ENCODE peak calls at places on chromosome 3, in eight cellular contexts. Q, O, V, F, M, G, L and K are unnamed samples.

GRCh38 chr3:126057547-126057819 is 26.4 kb downstream of the SLC41A3 start:
- DNase-seq in Q (no peak), O (no peak), G (no peak), F (no peak), L (no peak), M (no peak), V (no peak), K (no peak)

GRCh38 chr3:30680789-30681188 is 74.4 kb downstream of the TGFBR2 start:
- DNase-seq in L (no peak), M (no peak), V (peak), G (peak), F (no peak), O (no peak), Q (peak), K (peak)

GRCh38 chr3:354433-354832 is 157.9 kb downstream of the CHL1 start:
- DNase-seq in G (peak), F (no peak), O (peak), V (no peak), M (peak), L (peak), Q (no peak), K (peak)

GRCh38 chr3:159987291-159987711 is 1.3 kb upstream of the IL12A start:
- DNase-seq in F (no peak), V (no peak), G (no peak), Q (no peak), M (peak), L (no peak), O (no peak), K (peak)

GRCh38 chr3:111236833-111237713 is 165.5 kb downstream of the NECTIN3 start:
- DNase-seq in M (no peak), G (no peak), O (no peak), F (no peak), L (no peak), V (no peak), Q (no peak), K (no peak)

GRCh38 chr3:166013073-166013679 is 176.0 kb upstream of the BCHE start:
- DNase-seq in M (no peak), Q (no peak), O (peak), V (no peak), F (no peak), G (peak), L (peak), K (peak)

GRCh38 chr3:54870423-54870822 is 57.4 kb downstream of the LRTM1 start:
- DNase-seq in F (no peak), L (peak), O (peak), M (no peak), Q (no peak), G (no peak), V (no peak), K (no peak)

GRCh38 chr3:195255571-195256501 is 15.1 kb downstream of the XXYLT1 start:
- DNase-seq in V (no peak), Q (peak), O (no peak), M (no peak), F (no peak), G (no peak), L (no peak), K (no peak)

GRCh38 chr3:134796313-134797079 is 1.4 kb downstream of the EPHB1 start:
- DNase-seq in M (no peak), L (no peak), Q (peak), V (no peak), G (peak), O (no peak), F (no peak), K (peak)

GRCh38 chr3:127067116-127067910 is 84.4 kb downstream of the PLXNA1 start:
- DNase-seq in Q (peak), L (no peak), O (no peak), F (no peak), G (no peak), V (no peak), M (no peak), K (no peak)

GRCh38 chr3:190591080-190591479 is 77.2 kb downstream of the IL1RAP start:
- DNase-seq in Q (no peak), L (no peak), G (no peak), V (no peak), F (no peak), M (no peak), O (no peak), K (no peak)

GRCh38 chr3:146269271-146269670 is 18.4 kb upstream of the PLSCR4 start:
- DNase-seq in O (no peak), M (no peak), G (no peak), L (no peak), Q (no peak), V (no peak), F (no peak), K (no peak)

GRCh38 chr3:12871404-12871983 is 30.1 kb upstream of the RPL32 start:
- DNase-seq in G (no peak), M (no peak), F (no peak), V (no peak), O (no peak), L (no peak), Q (no peak), K (no peak)

GRCh38 chr3:47370887-47371697 is 9.7 kb upstream of the PTPN23 start:
- DNase-seq in G (no peak), Q (no peak), F (no peak), O (peak), V (no peak), L (no peak), M (peak), K (peak)

GRCh38 chr3:40387001-40387894 is at the start of gene ENTPD3:
- DNase-seq in G (peak), F (no peak), Q (no peak), M (peak), V (no peak), L (no peak), O (no peak), K (peak)

GRCh38 chr3:131912255-131912654 is 122.6 kb downstream of the CPNE4 start:
- DNase-seq in G (no peak), M (no peak), F (no peak), O (no peak), V (no peak), L (no peak), Q (no peak), K (no peak)

GRCh38 chr3:127467386-127467785 is 123.1 kb downstream of the TPRA1 start:
- DNase-seq in O (no peak), F (no peak), Q (no peak), V (no peak), G (no peak), M (peak), L (no peak), K (no peak)